ENCODE peak calls at places on chromosomes 6 and 20, in six cellular contexts. One of them, this sample, is unnamed.

GRCh38 chr6:3795836-3796395 is 44.4 kb upstream of the PXDC1 start:
- DNase-seq in transverse colon: no peak
- DNase-seq in endothelial cell of umbilical vein: peak
- DNase-seq in H1: no peak
- DNase-seq in K562: no peak
- DNase-seq in epithelial cell of esophagus: no peak
- DNase-seq in this sample: no peak

GRCh38 chr6:116012471-116012949 is 48.2 kb downstream of the FRK start:
- DNase-seq in H1: no peak
- DNase-seq in transverse colon: no peak
- DNase-seq in epithelial cell of esophagus: no peak
- DNase-seq in endothelial cell of umbilical vein: no peak
- DNase-seq in K562: no peak
- DNase-seq in this sample: no peak

GRCh38 chr6:54307412-54308036 is 717 bp upstream of the TINAG start:
- DNase-seq in endothelial cell of umbilical vein: no peak
- DNase-seq in K562: no peak
- DNase-seq in epithelial cell of esophagus: peak
- DNase-seq in transverse colon: peak
- DNase-seq in H1: no peak
- DNase-seq in this sample: no peak

GRCh38 chr6:102984360-102984759 is 1590.9 kb downstream of the GRIK2 start:
- DNase-seq in transverse colon: no peak
- DNase-seq in endothelial cell of umbilical vein: no peak
- DNase-seq in H1: no peak
- DNase-seq in epithelial cell of esophagus: no peak
- DNase-seq in K562: no peak
- DNase-seq in this sample: no peak

GRCh38 chr20:12595841-12596240 is 412.9 kb upstream of the SPTLC3 start:
- DNase-seq in transverse colon: no peak
- DNase-seq in K562: no peak
- DNase-seq in endothelial cell of umbilical vein: no peak
- DNase-seq in H1: no peak
- DNase-seq in epithelial cell of esophagus: no peak
- DNase-seq in this sample: no peak

GRCh38 chr6:51350308-51350904 is 531.7 kb downstream of the TFAP2B start:
- DNase-seq in H1: no peak
- DNase-seq in transverse colon: no peak
- DNase-seq in epithelial cell of esophagus: peak
- DNase-seq in K562: peak
- DNase-seq in endothelial cell of umbilical vein: no peak
- DNase-seq in this sample: no peak

GRCh38 chr20:9235518-9235917 is 166.6 kb downstream of the PLCB4 start:
- DNase-seq in endothelial cell of umbilical vein: peak
- DNase-seq in H1: no peak
- DNase-seq in K562: no peak
- DNase-seq in epithelial cell of esophagus: peak
- DNase-seq in transverse colon: no peak
- DNase-seq in this sample: no peak

GRCh38 chr6:144718431-144718830 is 433.3 kb downstream of the UTRN start:
- DNase-seq in endothelial cell of umbilical vein: no peak
- DNase-seq in transverse colon: no peak
- DNase-seq in H1: no peak
- DNase-seq in K562: no peak
- DNase-seq in epithelial cell of esophagus: peak
- DNase-seq in this sample: no peak

GRCh38 chr6:80338201-80338836 is 231.8 kb downstream of the BCKDHB start:
- DNase-seq in transverse colon: peak
- DNase-seq in endothelial cell of umbilical vein: peak
- DNase-seq in epithelial cell of esophagus: peak
- DNase-seq in H1: peak
- DNase-seq in K562: peak
- DNase-seq in this sample: no peak

GRCh38 chr20:17653835-17654648 is 28.0 kb downstream of the RRBP1 start:
- DNase-seq in H1: no peak
- DNase-seq in K562: no peak
- DNase-seq in transverse colon: no peak
- DNase-seq in epithelial cell of esophagus: no peak
- DNase-seq in endothelial cell of umbilical vein: no peak
- DNase-seq in this sample: no peak

GRCh38 chr20:40864470-40864869 is 164.2 kb upstream of the TOP1 start:
- DNase-seq in K562: no peak
- DNase-seq in epithelial cell of esophagus: no peak
- DNase-seq in H1: no peak
- DNase-seq in endothelial cell of umbilical vein: no peak
- DNase-seq in transverse colon: no peak
- DNase-seq in this sample: no peak

GRCh38 chr6:16728513-16729182 is 32.6 kb downstream of the ATXN1 start:
- DNase-seq in H1: no peak
- DNase-seq in endothelial cell of umbilical vein: no peak
- DNase-seq in transverse colon: no peak
- DNase-seq in K562: no peak
- DNase-seq in epithelial cell of esophagus: no peak
- DNase-seq in this sample: no peak

GRCh38 chr6:16729183-16729696 is 32.0 kb downstream of the ATXN1 start:
- DNase-seq in K562: no peak
- DNase-seq in H1: no peak
- DNase-seq in epithelial cell of esophagus: peak
- DNase-seq in endothelial cell of umbilical vein: peak
- DNase-seq in transverse colon: no peak
- DNase-seq in this sample: no peak

GRCh38 chr6:16725145-16725864 is 36.0 kb downstream of the ATXN1 start:
- DNase-seq in endothelial cell of umbilical vein: peak
- DNase-seq in transverse colon: no peak
- DNase-seq in K562: no peak
- DNase-seq in H1: no peak
- DNase-seq in epithelial cell of esophagus: peak
- DNase-seq in this sample: no peak

GRCh38 chr6:16729744-16730143 is 31.5 kb downstream of the ATXN1 start:
- DNase-seq in H1: no peak
- DNase-seq in K562: no peak
- DNase-seq in epithelial cell of esophagus: no peak
- DNase-seq in endothelial cell of umbilical vein: no peak
- DNase-seq in transverse colon: no peak
- DNase-seq in this sample: no peak

DNA sequence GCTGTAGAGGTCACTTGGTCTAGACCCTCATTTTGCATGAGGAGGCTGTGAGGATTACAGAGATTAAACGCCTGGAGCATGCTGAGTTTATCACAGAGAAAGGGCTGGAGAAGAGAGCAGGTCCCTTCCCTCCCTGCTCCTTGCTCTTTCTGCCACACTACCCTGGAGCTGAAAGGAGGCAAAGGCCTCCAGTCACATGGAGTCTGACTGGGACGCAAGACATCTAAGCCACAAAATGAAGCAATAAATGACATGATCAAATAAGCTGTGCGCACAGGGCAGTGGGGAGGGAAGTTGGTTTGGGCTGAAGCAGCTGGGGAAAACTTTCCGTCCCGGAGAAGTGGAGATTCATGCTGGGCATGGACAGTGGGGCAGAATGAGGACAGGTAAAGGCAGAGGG is 33.3 kb downstream of the ATXN1 start:
- DNase-seq in K562: no peak
- DNase-seq in transverse colon: no peak
- DNase-seq in endothelial cell of umbilical vein: no peak
- DNase-seq in H1: no peak
- DNase-seq in epithelial cell of esophagus: no peak
- DNase-seq in this sample: no peak
- H3K4me3 ChIP-seq in K562: no peak
- H3K4me3 ChIP-seq in transverse colon: no peak
- H3K4me3 ChIP-seq in endothelial cell of umbilical vein: no peak
- H3K4me3 ChIP-seq in H1: no peak
- H3K4me3 ChIP-seq in epithelial cell of esophagus: no peak
- H3K4me3 ChIP-seq in this sample: no peak

GRCh38 chr20:5789827-5790226 is 39.6 kb downstream of the SHLD1 start:
- DNase-seq in transverse colon: no peak
- DNase-seq in H1: no peak
- DNase-seq in epithelial cell of esophagus: no peak
- DNase-seq in K562: no peak
- DNase-seq in endothelial cell of umbilical vein: no peak
- DNase-seq in this sample: no peak

GRCh38 chr20:5797843-5798462 is 47.8 kb downstream of the SHLD1 start:
- DNase-seq in H1: no peak
- DNase-seq in endothelial cell of umbilical vein: no peak
- DNase-seq in epithelial cell of esophagus: no peak
- DNase-seq in K562: no peak
- DNase-seq in transverse colon: no peak
- DNase-seq in this sample: no peak

GRCh38 chr20:5796369-5797040 is 46.3 kb downstream of the SHLD1 start:
- DNase-seq in epithelial cell of esophagus: no peak
- DNase-seq in endothelial cell of umbilical vein: no peak
- DNase-seq in transverse colon: no peak
- DNase-seq in K562: no peak
- DNase-seq in H1: no peak
- DNase-seq in this sample: no peak

GRCh38 chr20:5797165-5797564 is 47.0 kb downstream of the SHLD1 start:
- DNase-seq in H1: no peak
- DNase-seq in endothelial cell of umbilical vein: no peak
- DNase-seq in K562: no peak
- DNase-seq in transverse colon: no peak
- DNase-seq in epithelial cell of esophagus: no peak
- DNase-seq in this sample: no peak

DNA sequence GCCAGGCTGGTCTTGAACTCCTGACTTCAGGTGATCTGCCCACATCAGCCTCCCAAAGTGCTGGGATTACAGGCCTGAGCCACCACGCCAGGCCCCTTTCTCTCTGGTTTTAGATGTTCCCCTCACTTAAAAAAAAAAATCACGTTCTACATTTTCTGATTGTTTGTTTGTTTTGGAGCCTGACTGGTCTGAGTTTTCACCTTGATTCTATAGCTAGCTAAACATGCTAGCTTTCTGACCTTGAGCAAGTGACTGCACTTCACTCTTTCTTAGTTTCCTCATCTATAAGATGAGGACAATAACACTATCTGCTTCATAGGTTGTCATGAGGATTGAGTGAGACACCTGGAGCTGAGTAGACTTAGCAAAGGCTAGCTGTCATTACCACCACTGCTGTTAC is 43.7 kb downstream of the SHLD1 start:
- DNase-seq in K562: no peak
- DNase-seq in H1: no peak
- DNase-seq in epithelial cell of esophagus: no peak
- DNase-seq in transverse colon: no peak
- DNase-seq in endothelial cell of umbilical vein: no peak
- DNase-seq in this sample: no peak
- H3K4me3 ChIP-seq in K562: no peak
- H3K4me3 ChIP-seq in H1: no peak
- H3K4me3 ChIP-seq in epithelial cell of esophagus: no peak
- H3K4me3 ChIP-seq in transverse colon: no peak
- H3K4me3 ChIP-seq in endothelial cell of umbilical vein: no peak
- H3K4me3 ChIP-seq in this sample: no peak

GRCh38 chr20:25081065-25081729 is 744 bp downstream of the VSX1 start:
- DNase-seq in K562: no peak
- DNase-seq in H1: peak
- DNase-seq in transverse colon: no peak
- DNase-seq in endothelial cell of umbilical vein: no peak
- DNase-seq in epithelial cell of esophagus: peak
- DNase-seq in this sample: no peak
- H3K4me3 ChIP-seq in K562: no peak
- H3K4me3 ChIP-seq in H1: peak
- H3K4me3 ChIP-seq in transverse colon: no peak
- H3K4me3 ChIP-seq in endothelial cell of umbilical vein: no peak
- H3K4me3 ChIP-seq in epithelial cell of esophagus: no peak
- H3K4me3 ChIP-seq in this sample: no peak

GRCh38 chr6:108564178-108564577 is 3.5 kb downstream of the FOXO3 start:
- DNase-seq in epithelial cell of esophagus: peak
- DNase-seq in H1: no peak
- DNase-seq in endothelial cell of umbilical vein: peak
- DNase-seq in K562: no peak
- DNase-seq in transverse colon: no peak
- DNase-seq in this sample: no peak
- H3K4me3 ChIP-seq in epithelial cell of esophagus: peak
- H3K4me3 ChIP-seq in H1: no peak
- H3K4me3 ChIP-seq in endothelial cell of umbilical vein: no peak
- H3K4me3 ChIP-seq in K562: no peak
- H3K4me3 ChIP-seq in transverse colon: no peak
- H3K4me3 ChIP-seq in this sample: peak